ENCODE peak calls at places on chromosomes 7 and 10, in eight cellular contexts. One of them, this sample, is unnamed.
A peak's percentile ranks its signal among the peaks of the same experiment; 100 is the strongest.

GRCh38 chr10:59674211-59674836 is 35.3 kb downstream of the SLC16A9 start:
- DNase-seq in IMR-90: peak; percentile 18
- DNase-seq in endothelial cell of umbilical vein: no peak
- DNase-seq in testis: no peak
- DNase-seq in HL-60: no peak
- DNase-seq in colonic mucosa: peak; percentile 68
- DNase-seq in body of pancreas: no peak
- DNase-seq in sigmoid colon: no peak
- DNase-seq in this sample: no peak

GRCh38 chr10:123241391-123242141 is 87.4 kb downstream of the BUB3 start:
- DNase-seq in IMR-90: no peak
- DNase-seq in endothelial cell of umbilical vein: peak; percentile 4
- DNase-seq in testis: no peak
- DNase-seq in HL-60: peak; percentile 37
- DNase-seq in colonic mucosa: no peak
- DNase-seq in body of pancreas: no peak
- DNase-seq in sigmoid colon: no peak
- DNase-seq in this sample: no peak

GRCh38 chr10:11854301-11854700 is 31.1 kb downstream of the PROSER2 start:
- DNase-seq in IMR-90: no peak
- DNase-seq in endothelial cell of umbilical vein: no peak
- DNase-seq in testis: no peak
- DNase-seq in HL-60: no peak
- DNase-seq in colonic mucosa: no peak
- DNase-seq in body of pancreas: no peak
- DNase-seq in sigmoid colon: peak; percentile 19
- DNase-seq in this sample: no peak

GRCh38 chr7:30184804-30185487 is 50.2 kb downstream of the MTURN start:
- DNase-seq in IMR-90: no peak
- DNase-seq in endothelial cell of umbilical vein: no peak
- DNase-seq in testis: no peak
- DNase-seq in HL-60: no peak
- DNase-seq in colonic mucosa: no peak
- DNase-seq in body of pancreas: peak; percentile 94
- DNase-seq in sigmoid colon: peak; percentile 75
- DNase-seq in this sample: peak; percentile 75

GRCh38 chr10:35569111-35569707 is 35.9 kb upstream of the GJD4 start:
- DNase-seq in IMR-90: no peak
- DNase-seq in endothelial cell of umbilical vein: no peak
- DNase-seq in testis: no peak
- DNase-seq in HL-60: no peak
- DNase-seq in colonic mucosa: no peak
- DNase-seq in body of pancreas: no peak
- DNase-seq in sigmoid colon: no peak
- DNase-seq in this sample: no peak

GRCh38 chr7:111147708-111148107 is 56.8 kb downstream of the LRRN3 start:
- DNase-seq in IMR-90: no peak
- DNase-seq in endothelial cell of umbilical vein: no peak
- DNase-seq in testis: no peak
- DNase-seq in HL-60: no peak
- DNase-seq in colonic mucosa: no peak
- DNase-seq in body of pancreas: no peak
- DNase-seq in sigmoid colon: no peak
- DNase-seq in this sample: no peak

GRCh38 chr10:62016477-62017140 is 115.1 kb downstream of the ARID5B start:
- DNase-seq in IMR-90: peak; percentile 42
- DNase-seq in endothelial cell of umbilical vein: peak; percentile 36
- DNase-seq in testis: no peak
- DNase-seq in HL-60: no peak
- DNase-seq in colonic mucosa: no peak
- DNase-seq in body of pancreas: no peak
- DNase-seq in sigmoid colon: no peak
- DNase-seq in this sample: no peak

GRCh38 chr10:14325325-14325955 is 5.3 kb downstream of the FRMD4A start:
- DNase-seq in IMR-90: peak; percentile 12
- DNase-seq in endothelial cell of umbilical vein: peak; percentile 35
- DNase-seq in testis: peak; percentile 80
- DNase-seq in HL-60: peak; percentile 11
- DNase-seq in colonic mucosa: peak; percentile 50
- DNase-seq in body of pancreas: peak; percentile 44
- DNase-seq in sigmoid colon: no peak
- DNase-seq in this sample: no peak

GRCh38 chr10:26939290-26939956 is 78.7 kb upstream of the ABI1 start:
- DNase-seq in IMR-90: no peak
- DNase-seq in endothelial cell of umbilical vein: no peak
- DNase-seq in testis: no peak
- DNase-seq in HL-60: no peak
- DNase-seq in colonic mucosa: no peak
- DNase-seq in body of pancreas: no peak
- DNase-seq in sigmoid colon: no peak
- DNase-seq in this sample: no peak

GRCh38 chr10:47410271-47410670 is 26.2 kb upstream of the ZNF488 start:
- DNase-seq in IMR-90: no peak
- DNase-seq in endothelial cell of umbilical vein: no peak
- DNase-seq in testis: no peak
- DNase-seq in HL-60: no peak
- DNase-seq in colonic mucosa: no peak
- DNase-seq in body of pancreas: no peak
- DNase-seq in sigmoid colon: no peak
- DNase-seq in this sample: no peak

GRCh38 chr10:48514263-48514662 is 90.6 kb downstream of the ARHGAP22 start:
- DNase-seq in IMR-90: no peak
- DNase-seq in endothelial cell of umbilical vein: no peak
- DNase-seq in testis: no peak
- DNase-seq in HL-60: no peak
- DNase-seq in colonic mucosa: no peak
- DNase-seq in body of pancreas: no peak
- DNase-seq in sigmoid colon: no peak
- DNase-seq in this sample: no peak

GRCh38 chr10:11975795-11976194 is 66.8 kb downstream of the UPF2 start:
- DNase-seq in IMR-90: no peak
- DNase-seq in endothelial cell of umbilical vein: no peak
- DNase-seq in testis: no peak
- DNase-seq in HL-60: no peak
- DNase-seq in colonic mucosa: no peak
- DNase-seq in body of pancreas: no peak
- DNase-seq in sigmoid colon: no peak
- DNase-seq in this sample: no peak

GRCh38 chr7:4212376-4212775 is 469.7 kb upstream of the FOXK1 start:
- DNase-seq in IMR-90: no peak
- DNase-seq in endothelial cell of umbilical vein: no peak
- DNase-seq in testis: no peak
- DNase-seq in HL-60: no peak
- DNase-seq in colonic mucosa: no peak
- DNase-seq in body of pancreas: no peak
- DNase-seq in sigmoid colon: no peak
- DNase-seq in this sample: no peak

GRCh38 chr10:28939352-28940157 is 262.2 kb downstream of the BAMBI start:
- DNase-seq in IMR-90: peak; percentile 66
- DNase-seq in endothelial cell of umbilical vein: no peak
- DNase-seq in testis: peak; percentile 38
- DNase-seq in HL-60: no peak
- DNase-seq in colonic mucosa: peak; percentile 32
- DNase-seq in body of pancreas: peak; percentile 86
- DNase-seq in sigmoid colon: peak; percentile 68
- DNase-seq in this sample: peak; percentile 60

GRCh38 chr7:155066417-155066950 is 3.6 kb upstream of the HTR5A start:
- DNase-seq in IMR-90: peak; percentile 79
- DNase-seq in endothelial cell of umbilical vein: peak; percentile 40
- DNase-seq in testis: no peak
- DNase-seq in HL-60: no peak
- DNase-seq in colonic mucosa: no peak
- DNase-seq in body of pancreas: peak; percentile 83
- DNase-seq in sigmoid colon: no peak
- DNase-seq in this sample: no peak

GRCh38 chr7:10040674-10041073 is 933.0 kb upstream of the PHF14 start:
- DNase-seq in IMR-90: no peak
- DNase-seq in endothelial cell of umbilical vein: no peak
- DNase-seq in testis: no peak
- DNase-seq in HL-60: no peak
- DNase-seq in colonic mucosa: no peak
- DNase-seq in body of pancreas: no peak
- DNase-seq in sigmoid colon: no peak
- DNase-seq in this sample: no peak

GRCh38 chr10:55330485-55330884 is 529.5 kb upstream of the PCDH15 start:
- DNase-seq in IMR-90: no peak
- DNase-seq in endothelial cell of umbilical vein: no peak
- DNase-seq in testis: no peak
- DNase-seq in HL-60: no peak
- DNase-seq in colonic mucosa: no peak
- DNase-seq in body of pancreas: no peak
- DNase-seq in sigmoid colon: no peak
- DNase-seq in this sample: no peak
- TF ChIP-seq CTCF in IMR-90: no peak
- TF ChIP-seq CTCF in endothelial cell of umbilical vein: no peak
- TF ChIP-seq CTCF in testis: no peak
- TF ChIP-seq CTCF in HL-60: no peak
- TF ChIP-seq CTCF in colonic mucosa: no peak
- TF ChIP-seq CTCF in body of pancreas: no peak
- TF ChIP-seq CTCF in sigmoid colon: no peak
- TF ChIP-seq CTCF in this sample: no peak

GRCh38 chr10:23171232-23171876 is 20.8 kb upstream of the PTF1A start:
- DNase-seq in IMR-90: peak; percentile 32
- DNase-seq in endothelial cell of umbilical vein: peak; percentile 15
- DNase-seq in testis: peak; percentile 47
- DNase-seq in HL-60: no peak
- DNase-seq in colonic mucosa: no peak
- DNase-seq in body of pancreas: peak; percentile 65
- DNase-seq in sigmoid colon: no peak
- DNase-seq in this sample: no peak
- H3K27me3 ChIP-seq in IMR-90: peaks cover 25% of the 10 kb centered on the region
- H3K27me3 ChIP-seq in endothelial cell of umbilical vein: peaks cover 37% of the 10 kb centered on the region
- H3K27me3 ChIP-seq in testis: no peaks in the 10 kb centered on the region
- H3K27me3 ChIP-seq in HL-60: no peaks in the 10 kb centered on the region
- H3K27me3 ChIP-seq in colonic mucosa: peaks cover 33% of the 10 kb centered on the region
- H3K27me3 ChIP-seq in body of pancreas: no peaks in the 10 kb centered on the region
- H3K27me3 ChIP-seq in sigmoid colon: peaks cover 23% of the 10 kb centered on the region
- H3K27me3 ChIP-seq in this sample: peaks cover 3% of the 10 kb centered on the region

GRCh38 chr10:111990734-111991133 is 192.8 kb downstream of the GPAM start:
- DNase-seq in IMR-90: no peak
- DNase-seq in endothelial cell of umbilical vein: no peak
- DNase-seq in testis: no peak
- DNase-seq in HL-60: no peak
- DNase-seq in colonic mucosa: no peak
- DNase-seq in body of pancreas: no peak
- DNase-seq in sigmoid colon: no peak
- DNase-seq in this sample: no peak
- TF ChIP-seq CTCF in IMR-90: no peak
- TF ChIP-seq CTCF in endothelial cell of umbilical vein: no peak
- TF ChIP-seq CTCF in testis: no peak
- TF ChIP-seq CTCF in HL-60: no peak
- TF ChIP-seq CTCF in colonic mucosa: no peak
- TF ChIP-seq CTCF in body of pancreas: no peak
- TF ChIP-seq CTCF in sigmoid colon: no peak
- TF ChIP-seq CTCF in this sample: no peak

GRCh38 chr10:133019651-133020050 is 68.1 kb upstream of the ADGRA1 start:
- DNase-seq in IMR-90: no peak
- DNase-seq in endothelial cell of umbilical vein: no peak
- DNase-seq in testis: no peak
- DNase-seq in HL-60: no peak
- DNase-seq in colonic mucosa: no peak
- DNase-seq in body of pancreas: no peak
- DNase-seq in sigmoid colon: no peak
- DNase-seq in this sample: no peak

GRCh38 chr10:133020193-133020817 is 67.4 kb upstream of the ADGRA1 start:
- DNase-seq in IMR-90: no peak
- DNase-seq in endothelial cell of umbilical vein: no peak
- DNase-seq in testis: no peak
- DNase-seq in HL-60: no peak
- DNase-seq in colonic mucosa: no peak
- DNase-seq in body of pancreas: no peak
- DNase-seq in sigmoid colon: no peak
- DNase-seq in this sample: no peak

GRCh38 chr10:133022784-133023115 is 65.0 kb upstream of the ADGRA1 start:
- DNase-seq in IMR-90: no peak
- DNase-seq in endothelial cell of umbilical vein: no peak
- DNase-seq in testis: peak; percentile 48
- DNase-seq in HL-60: no peak
- DNase-seq in colonic mucosa: no peak
- DNase-seq in body of pancreas: no peak
- DNase-seq in sigmoid colon: no peak
- DNase-seq in this sample: no peak

GRCh38 chr10:133021963-133022783 is 65.6 kb upstream of the ADGRA1 start:
- DNase-seq in IMR-90: no peak
- DNase-seq in endothelial cell of umbilical vein: no peak
- DNase-seq in testis: no peak
- DNase-seq in HL-60: no peak
- DNase-seq in colonic mucosa: no peak
- DNase-seq in body of pancreas: no peak
- DNase-seq in sigmoid colon: no peak
- DNase-seq in this sample: no peak

GRCh38 chr10:133021116-133021962 is 66.4 kb upstream of the ADGRA1 start:
- DNase-seq in IMR-90: no peak
- DNase-seq in endothelial cell of umbilical vein: no peak
- DNase-seq in testis: no peak
- DNase-seq in HL-60: no peak
- DNase-seq in colonic mucosa: no peak
- DNase-seq in body of pancreas: no peak
- DNase-seq in sigmoid colon: no peak
- DNase-seq in this sample: no peak
- H3K27me3 ChIP-seq in IMR-90: peaks cover 5% of the 10 kb centered on the region
- H3K27me3 ChIP-seq in endothelial cell of umbilical vein: no peaks in the 10 kb centered on the region
- H3K27me3 ChIP-seq in testis: no peaks in the 10 kb centered on the region
- H3K27me3 ChIP-seq in HL-60: no peaks in the 10 kb centered on the region
- H3K27me3 ChIP-seq in colonic mucosa: no peaks in the 10 kb centered on the region
- H3K27me3 ChIP-seq in body of pancreas: no peaks in the 10 kb centered on the region
- H3K27me3 ChIP-seq in sigmoid colon: no peaks in the 10 kb centered on the region
- H3K27me3 ChIP-seq in this sample: no peaks in the 10 kb centered on the region

DNA sequence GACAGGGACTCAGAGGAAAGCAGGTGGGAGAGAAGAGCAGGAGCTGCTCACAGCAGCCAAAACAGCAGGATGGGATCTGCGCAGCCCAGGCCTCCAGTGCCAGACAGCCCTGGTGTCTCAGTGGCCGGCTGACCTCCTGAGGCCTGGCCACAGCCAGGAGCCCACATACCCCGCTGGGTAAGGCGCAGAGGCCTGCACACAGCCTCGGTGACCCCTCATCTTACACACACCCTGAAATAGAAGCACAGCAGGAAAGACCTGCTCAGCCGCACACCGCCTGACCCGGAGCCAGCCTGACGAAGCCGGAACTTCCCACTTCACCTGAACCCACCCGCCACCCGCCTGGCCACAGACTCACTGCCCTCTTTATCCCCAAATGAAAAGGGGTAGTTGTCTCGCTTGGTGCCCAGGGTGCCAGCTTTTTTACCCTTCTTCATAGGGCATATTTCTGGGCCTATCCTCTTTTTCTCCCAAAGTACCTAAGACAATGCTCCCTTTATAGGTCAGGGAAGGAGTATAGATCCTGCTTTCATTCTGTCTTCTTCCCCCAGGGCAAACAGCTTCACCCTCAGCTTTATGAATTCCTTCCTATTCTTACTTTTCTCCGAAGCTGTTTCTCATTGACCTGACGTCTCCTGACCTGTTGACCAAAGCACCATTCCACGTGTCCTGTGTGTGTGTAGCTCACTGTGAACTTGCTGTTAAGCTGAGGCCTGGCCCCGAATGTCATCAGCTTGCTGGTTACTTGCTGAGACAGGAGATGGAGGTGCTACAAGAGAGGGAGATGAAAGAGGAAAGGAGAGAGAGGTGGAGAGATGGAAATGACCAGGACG is 49.1 kb downstream of the PYROXD2 start:
- DNase-seq in IMR-90: no peak
- DNase-seq in endothelial cell of umbilical vein: no peak
- DNase-seq in testis: no peak
- DNase-seq in HL-60: no peak
- DNase-seq in colonic mucosa: no peak
- DNase-seq in body of pancreas: no peak
- DNase-seq in sigmoid colon: no peak
- DNase-seq in this sample: peak; percentile 86
- TF ChIP-seq CTCF in IMR-90: no peak
- TF ChIP-seq CTCF in endothelial cell of umbilical vein: no peak
- TF ChIP-seq CTCF in testis: no peak
- TF ChIP-seq CTCF in HL-60: no peak
- TF ChIP-seq CTCF in colonic mucosa: no peak
- TF ChIP-seq CTCF in body of pancreas: no peak
- TF ChIP-seq CTCF in sigmoid colon: no peak
- TF ChIP-seq CTCF in this sample: no peak

This sample was measured in breast epithelium.